ENCODE peak calls at places on chromosomes 7 and 10, in four cellular contexts. H is adrenal gland, J is heart left ventricle, T is HCT116. A is an unnamed sample.

GRCh38 chr10:118447478-118447877 is 105.4 kb upstream of the FAM204A start:
- DNase-seq in H (peak; percentile 27), J (peak; percentile 66), T (no peak), A (peak; percentile 34)

GRCh38 chr10:15712903-15713302 is 6.8 kb downstream of the ITGA8 start:
- DNase-seq in H (no peak), J (no peak), T (no peak), A (no peak)

GRCh38 chr10:31728698-31729224 is 199.9 kb downstream of the ARHGAP12 start:
- DNase-seq in H (no peak), J (no peak), T (no peak), A (no peak)

GRCh38 chr7:32043688-32044087 is 26.5 kb downstream of the PDE1C start:
- DNase-seq in H (no peak), J (no peak), T (no peak), A (no peak)

GRCh38 chr10:126454045-126454751 is 65.9 kb upstream of the ADAM12 start:
- DNase-seq in H (no peak), J (no peak), T (no peak), A (no peak)

GRCh38 chr10:86188796-86189558 is 177.6 kb downstream of the GRID1 start:
- DNase-seq in H (no peak), J (no peak), T (no peak), A (no peak)

GRCh38 chr10:31064334-31064733 is 32.7 kb upstream of the ZNF438 start:
- DNase-seq in H (no peak), J (no peak), T (no peak), A (no peak)

GRCh38 chr7:151256410-151257045 is 8.0 kb upstream of the SMARCD3 start:
- DNase-seq in H (peak; percentile 73), J (peak; percentile 52), T (no peak), A (peak; percentile 49)

GRCh38 chr7:111676811-111677210 is 114.5 kb upstream of the IMMP2L start:
- DNase-seq in H (no peak), J (no peak), T (no peak), A (no peak)

GRCh38 chr10:43970018-43970698 is 321.5 kb upstream of the ZNF32 start:
- DNase-seq in H (no peak), J (no peak), T (no peak), A (no peak)

GRCh38 chr7:138228764-138229163 is 152.5 kb downstream of the AKR1D1 start:
- DNase-seq in H (no peak), J (no peak), T (no peak), A (no peak)

GRCh38 chr7:129952164-129952652 is 552 bp downstream of the UBE2H start:
- DNase-seq in H (peak; percentile 61), J (peak; percentile 75), T (no peak), A (peak; percentile 52)

GRCh38 chr7:39073432-39073831 is 95.7 kb downstream of the POU6F2 start:
- DNase-seq in H (no peak), J (no peak), T (no peak), A (no peak)

GRCh38 chr7:87369216-87369615 is 23.8 kb downstream of the CROT start:
- DNase-seq in H (no peak), J (no peak), T (no peak), A (no peak)

GRCh38 chr10:73867126-73867807 is 7.1 kb downstream of the CAMK2G start:
- DNase-seq in H (no peak), J (peak; percentile 20), T (no peak), A (peak; percentile 77)

GRCh38 chr10:71840177-71840711 is 10.8 kb downstream of the PSAP start:
- DNase-seq in H (peak; percentile 87), J (no peak), T (no peak), A (peak; percentile 92)

GRCh38 chr7:5692845-5693278 is 88.6 kb downstream of the RNF216 start:
- DNase-seq in H (no peak), J (no peak), T (no peak), A (no peak)

GRCh38 chr7:80216996-80217842 is 82.6 kb downstream of the GNAI1 start:
- DNase-seq in H (no peak), J (no peak), T (no peak), A (no peak)

GRCh38 chr7:12094365-12094921 is 116.7 kb upstream of the TMEM106B start:
- DNase-seq in H (no peak), J (no peak), T (no peak), A (no peak)

GRCh38 chr7:116872026-116872425 is 9.6 kb downstream of the CAPZA2 start:
- DNase-seq in H (no peak), J (no peak), T (no peak), A (no peak)

GRCh38 chr10:22824984-22825383 is 102.9 kb upstream of the ARMC3 start:
- DNase-seq in H (no peak), J (no peak), T (peak; percentile 96), A (no peak)

GRCh38 chr10:117555017-117555416 is 12.5 kb downstream of the EMX2 start:
- DNase-seq in H (no peak), J (no peak), T (no peak), A (no peak)

GRCh38 chr10:103592186-103593021 is 98.9 kb downstream of the NEURL1 start:
- DNase-seq in H (no peak), J (no peak), T (peak; percentile 15), A (no peak)

GRCh38 chr10:127410030-127410429 is 139.1 kb upstream of the NPS start:
- DNase-seq in H (no peak), J (no peak), T (no peak), A (no peak)

GRCh38 chr10:78736926-78737618 is 331.7 kb upstream of the ZMIZ1 start:
- DNase-seq in H (no peak), J (no peak), T (no peak), A (no peak)

GRCh38 chr7:105309235-105310156 is 79.2 kb downstream of the SRPK2 start:
- DNase-seq in H (no peak), J (no peak), T (no peak), A (no peak)

GRCh38 chr10:34655286-34656170 is 159.6 kb downstream of the PARD3 start:
- DNase-seq in H (no peak), J (no peak), T (peak; percentile 63), A (no peak)

GRCh38 chr7:151275813-151276577 is 27.5 kb upstream of the SMARCD3 start:
- DNase-seq in H (no peak), J (no peak), T (no peak), A (no peak)

GRCh38 chr10:34821587-34822585 is 6.8 kb upstream of the PARD3 start:
- DNase-seq in H (no peak), J (no peak), T (no peak), A (no peak)

GRCh38 chr7:523436-524336 is 4.0 kb upstream of the PDGFA start:
- DNase-seq in H (no peak), J (no peak), T (no peak), A (no peak)

GRCh38 chr10:63711361-63711760 is 190.2 kb downstream of the REEP3 start:
- DNase-seq in H (no peak), J (peak; percentile 67), T (no peak), A (no peak)

GRCh38 chr10:63712717-63713115 is 191.5 kb downstream of the REEP3 start:
- DNase-seq in H (no peak), J (no peak), T (no peak), A (no peak)

GRCh38 chr10:63716174-63716573 is 195.0 kb downstream of the REEP3 start:
- DNase-seq in H (no peak), J (no peak), T (no peak), A (no peak)

GRCh38 chr10:63711866-63712716 is 190.9 kb downstream of the REEP3 start:
- DNase-seq in H (peak; percentile 96), J (peak; percentile 94), T (peak; percentile 99), A (peak; percentile 74)

GRCh38 chr10:63713191-63714144 is 192.3 kb downstream of the REEP3 start:
- DNase-seq in H (peak; percentile 68), J (peak; percentile 90), T (no peak), A (no peak)
- H3K27ac ChIP-seq in H (peak overlapping the region; percentile 71), J (peak overlapping the region; percentile 81), T (peak overlapping the region; percentile 75), A (peak overlapping the region; percentile 44)

GRCh38 chr10:54002077-54002476 is 799.0 kb downstream of the PCDH15 start:
- DNase-seq in H (no peak), J (no peak), T (no peak), A (no peak)

DNA sequence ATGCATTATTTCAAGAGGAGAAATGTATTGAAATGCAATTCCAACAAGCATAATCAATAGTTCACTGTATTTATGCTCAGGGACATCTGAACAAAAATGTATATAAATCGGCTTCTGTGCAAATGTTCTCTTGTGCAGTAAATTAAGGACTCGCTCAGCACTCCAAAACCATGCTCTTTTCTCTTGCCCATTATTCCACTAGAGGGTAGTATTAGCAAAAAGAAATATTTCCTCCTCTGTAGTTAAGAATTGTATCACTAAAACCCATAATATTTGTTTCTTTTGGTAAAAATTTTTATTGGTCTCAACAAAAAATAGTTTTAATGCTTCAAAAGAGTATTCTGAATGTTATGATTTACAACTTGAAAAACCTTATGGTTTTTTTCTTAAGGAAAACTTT is 803.1 kb downstream of the PCDH15 start:
- DNase-seq in H (no peak), J (no peak), T (no peak), A (no peak)
- TF ChIP-seq CTCF in H (no peak), J (peak; percentile 32), T (no peak), A (peak; percentile 59)

DNA sequence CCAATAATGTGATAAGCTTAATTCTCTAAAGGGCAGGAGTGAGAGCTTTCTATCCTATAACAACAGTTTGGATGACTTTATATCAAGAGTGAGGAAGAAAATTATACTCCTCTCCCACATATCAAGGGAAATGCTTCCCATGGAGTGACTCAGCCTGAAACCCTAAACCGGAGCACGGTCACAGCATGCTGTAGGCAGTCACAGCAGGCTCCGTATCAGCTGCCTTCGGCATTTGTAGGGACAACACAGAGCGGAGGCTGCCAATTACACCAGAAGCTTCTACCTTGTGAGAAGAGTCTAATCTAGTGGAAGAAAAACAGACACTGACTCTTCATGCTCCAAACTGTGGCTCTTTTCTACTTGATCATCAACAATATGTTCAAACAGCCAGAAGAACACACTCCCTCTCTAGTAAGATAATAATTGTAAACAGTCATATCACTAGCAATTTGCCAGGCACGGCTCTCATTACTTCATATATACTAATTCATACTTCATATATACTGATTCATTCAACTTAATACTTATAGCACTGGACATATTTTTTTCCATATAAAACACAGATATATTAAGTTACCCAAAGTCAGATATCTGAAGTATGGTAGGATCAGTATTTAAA is 65.9 kb downstream of the DGKB start:
- DNase-seq in H (peak; percentile 7), J (peak; percentile 55), T (peak; percentile 10), A (peak; percentile 36)
- H3K4me3 ChIP-seq in H (no peak overlapping the region), J (no peak overlapping the region), T (no peak overlapping the region), A (no peak overlapping the region)

GRCh38 chr7:142616842-142617241 is 132.4 kb upstream of the PRSS1 start:
- DNase-seq in H (no peak), J (no peak), T (no peak), A (no peak)
- H3K27ac ChIP-seq in H (no peak overlapping the region), J (no peak overlapping the region), T (no peak overlapping the region), A (no peak overlapping the region)

GRCh38 chr7:140640727-140641531 is at the start of gene DENND2A:
- DNase-seq in H (peak; percentile 44), J (peak; percentile 87), T (no peak), A (peak; percentile 79)
- TF ChIP-seq CTCF in H (no peak), J (no peak), T (no peak), A (no peak)

GRCh38 chr7:30255096-30255769 is 29.2 kb upstream of the ZNRF2 start:
- DNase-seq in H (peak; percentile 58), J (no peak), T (no peak), A (no peak)
- H3K4me3 ChIP-seq in H (no peak overlapping the region), J (no peak overlapping the region), T (no peak overlapping the region), A (no peak overlapping the region)

DNA sequence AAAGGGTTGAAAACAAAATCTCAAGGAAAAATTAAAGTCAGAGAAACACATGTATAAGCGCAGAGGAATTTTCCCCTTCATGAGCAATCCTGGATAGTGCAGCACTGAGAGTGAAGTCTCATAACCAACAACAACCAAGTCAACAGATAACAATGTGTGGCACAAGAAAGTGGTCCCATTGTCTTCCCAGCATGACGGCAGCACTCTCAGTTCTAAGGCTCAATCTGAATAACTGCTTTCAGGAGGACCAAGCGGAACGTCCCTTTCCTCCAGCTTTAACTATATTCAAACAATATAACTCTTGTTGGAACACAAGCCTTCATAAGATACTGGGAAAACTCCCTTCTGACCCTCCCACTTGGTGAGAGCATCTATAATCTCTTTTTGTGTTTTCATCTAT is 137.9 kb downstream of the RAPGEF5 start:
- DNase-seq in H (no peak), J (no peak), T (no peak), A (peak; percentile 87)
- H3K27ac ChIP-seq in H (no peak overlapping the region), J (peak overlapping the region; percentile 81), T (no peak overlapping the region), A (peak overlapping the region; percentile 99)

A was measured in dorsolateral prefrontal cortex.